ENCODE peak calls at places on chromosomes 7 and 10, in eight cellular contexts. A is RWPE2, G is left lung, M is H9, Z is uterus, O is right cardiac atrium, T is psoas muscle, B is heart right ventricle. H is an unnamed sample.

GRCh38 chr10:104067525-104067924 is 18.2 kb downstream of the COL17A1 start:
- DNase-seq in A (no peak), G (no peak), M (peak; percentile 68), Z (no peak), O (no peak), T (no peak), B (no peak), H (no peak)

GRCh38 chr7:45573636-45574470 is at the start of gene ADCY1:
- DNase-seq in A (no peak), G (peak; percentile 51), M (no peak), Z (no peak), O (peak; percentile 70), T (no peak), B (no peak), H (no peak)

GRCh38 chr7:142496545-142496991 is 238.7 kb upstream of the PRSS58 start:
- DNase-seq in A (no peak), G (no peak), M (no peak), Z (no peak), O (peak; percentile 42), T (no peak), B (no peak), H (no peak)

GRCh38 chr10:23994459-23995046 is 214.4 kb upstream of the KIAA1217 start:
- DNase-seq in A (no peak), G (no peak), M (peak; percentile 62), Z (peak; percentile 18), O (peak; percentile 74), T (peak; percentile 33), B (peak; percentile 61), H (peak; percentile 45)

GRCh38 chr10:5645944-5646617 is 20.3 kb downstream of the ASB13 start:
- DNase-seq in A (no peak), G (no peak), M (no peak), Z (no peak), O (peak; percentile 77), T (no peak), B (peak; percentile 57), H (no peak)

GRCh38 chr10:60032723-60033122 is 126.4 kb upstream of the CCDC6 start:
- DNase-seq in A (no peak), G (no peak), M (no peak), Z (no peak), O (peak; percentile 56), T (peak; percentile 24), B (peak; percentile 45), H (no peak)

GRCh38 chr10:87862644-87863101 is 660 bp downstream of the KLLN start:
- DNase-seq in A (no peak), G (no peak), M (no peak), Z (no peak), O (no peak), T (no peak), B (no peak), H (no peak)

GRCh38 chr7:96320437-96320836 is 1.5 kb downstream of the SLC25A13 start:
- DNase-seq in A (no peak), G (no peak), M (no peak), Z (no peak), O (no peak), T (no peak), B (no peak), H (no peak)

GRCh38 chr10:17201165-17202013 is at the start of gene TRDMT1:
- DNase-seq in A (peak; percentile 86), G (peak; percentile 96), M (peak; percentile 87), Z (peak; percentile 82), O (peak; percentile 95), T (peak; percentile 88), B (peak; percentile 90), H (peak; percentile 93)

GRCh38 chr7:44972562-44972961 is 6.3 kb downstream of the MYO1G start:
- DNase-seq in A (no peak), G (no peak), M (no peak), Z (no peak), O (no peak), T (no peak), B (no peak), H (peak; percentile 21)

DNA sequence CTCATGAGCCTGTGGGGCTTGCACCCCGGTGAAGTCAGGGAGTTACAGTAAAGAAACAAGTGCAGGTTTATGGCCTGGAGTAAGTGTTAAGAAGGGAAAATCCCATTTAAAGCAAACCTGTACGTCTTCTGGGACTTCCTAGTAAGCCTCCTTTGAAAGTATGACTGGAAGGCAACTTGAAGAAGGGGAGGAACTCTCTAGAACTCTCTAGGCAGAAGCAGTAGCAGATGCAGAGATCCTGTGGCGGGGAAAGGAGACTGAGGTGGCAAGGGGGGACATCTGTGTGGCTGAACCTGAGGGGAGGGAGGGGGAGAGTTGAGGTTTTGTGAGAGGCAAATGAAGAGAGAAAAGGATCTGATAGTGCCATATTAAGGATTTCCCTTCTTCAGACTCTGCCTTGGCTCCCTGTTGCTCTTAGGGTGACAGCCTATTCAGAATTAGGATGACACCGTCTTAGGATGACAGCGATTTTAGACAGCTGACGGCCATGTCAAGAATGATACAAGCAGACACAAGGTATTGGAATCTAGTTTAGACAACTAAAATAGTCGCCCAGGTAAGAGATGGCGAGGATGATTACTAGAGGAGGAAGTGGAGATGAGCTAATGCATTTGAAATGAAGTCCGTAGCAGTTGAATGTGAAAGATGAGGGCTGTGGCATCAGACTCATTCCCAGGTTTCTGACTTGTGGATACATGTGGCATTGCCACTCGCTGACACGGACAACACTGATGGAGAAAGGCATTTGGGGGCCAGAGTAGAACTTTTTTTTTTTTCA is 29.0 kb downstream of the CUL1 start:
- DNase-seq in A (no peak), G (no peak), M (no peak), Z (no peak), O (no peak), T (no peak), B (no peak), H (no peak)
- H3K4me1 ChIP-seq in A (peaks cover 4% of the 10 kb centered on the region), G (peaks cover 1% of the 10 kb centered on the region), M (no peaks in the 10 kb centered on the region), Z (peaks cover 2% of the 10 kb centered on the region), O (peaks cover 13% of the 10 kb centered on the region), T (peaks cover 63% of the 10 kb centered on the region), B (peaks cover 56% of the 10 kb centered on the region), H (peaks cover 5% of the 10 kb centered on the region)

GRCh38 chr10:124158592-124158991 is 65.2 kb upstream of the CHST15 start:
- DNase-seq in A (no peak), G (no peak), M (no peak), Z (no peak), O (no peak), T (no peak), B (no peak), H (no peak)

GRCh38 chr10:124156524-124157225 is 63.3 kb upstream of the CHST15 start:
- DNase-seq in A (no peak), G (no peak), M (peak; percentile 54), Z (no peak), O (peak; percentile 75), T (peak; percentile 36), B (no peak), H (peak; percentile 64)

GRCh38 chr10:124160176-124160575 is 66.8 kb upstream of the CHST15 start:
- DNase-seq in A (no peak), G (no peak), M (no peak), Z (no peak), O (no peak), T (no peak), B (no peak), H (no peak)

GRCh38 chr10:124155781-124156401 is 62.5 kb upstream of the CHST15 start:
- DNase-seq in A (no peak), G (no peak), M (no peak), Z (no peak), O (peak; percentile 80), T (no peak), B (peak; percentile 42), H (peak; percentile 72)

GRCh38 chr10:124157286-124157685 is 63.9 kb upstream of the CHST15 start:
- DNase-seq in A (no peak), G (no peak), M (no peak), Z (no peak), O (no peak), T (no peak), B (no peak), H (no peak)
- H3K4me1 ChIP-seq in A (peaks cover 12% of the 10 kb centered on the region), G (peaks cover 25% of the 10 kb centered on the region), M (peaks cover 7% of the 10 kb centered on the region), Z (peaks cover 4% of the 10 kb centered on the region), O (peaks cover 30% of the 10 kb centered on the region), T (peaks cover 28% of the 10 kb centered on the region), B (peaks cover 43% of the 10 kb centered on the region), H (peaks cover 11% of the 10 kb centered on the region)

GRCh38 chr7:81664304-81664703 is 105.5 kb downstream of the HGF start:
- DNase-seq in A (no peak), G (no peak), M (no peak), Z (no peak), O (no peak), T (no peak), B (no peak), H (no peak)
- H3K4me1 ChIP-seq in A (no peaks in the 10 kb centered on the region), G (no peaks in the 10 kb centered on the region), M (no peaks in the 10 kb centered on the region), Z (no peaks in the 10 kb centered on the region), O (no peaks in the 10 kb centered on the region), T (no peaks in the 10 kb centered on the region), B (no peaks in the 10 kb centered on the region), H (peaks cover 3% of the 10 kb centered on the region)

GRCh38 chr7:50376056-50376455 is 71.5 kb downstream of the IKZF1 start:
- DNase-seq in A (no peak), G (no peak), M (no peak), Z (no peak), O (no peak), T (no peak), B (no peak), H (no peak)

GRCh38 chr7:50382455-50382854 is 67.7 kb downstream of the FIGNL1 start:
- DNase-seq in A (no peak), G (no peak), M (peak; percentile 51), Z (no peak), O (no peak), T (no peak), B (no peak), H (no peak)

GRCh38 chr7:50377356-50377755 is 72.8 kb downstream of the FIGNL1 start:
- DNase-seq in A (no peak), G (no peak), M (no peak), Z (no peak), O (no peak), T (no peak), B (no peak), H (no peak)

GRCh38 chr7:50379082-50379481 is 71.1 kb downstream of the FIGNL1 start:
- DNase-seq in A (peak; percentile 88), G (no peak), M (peak; percentile 90), Z (no peak), O (no peak), T (no peak), B (no peak), H (no peak)

DNA sequence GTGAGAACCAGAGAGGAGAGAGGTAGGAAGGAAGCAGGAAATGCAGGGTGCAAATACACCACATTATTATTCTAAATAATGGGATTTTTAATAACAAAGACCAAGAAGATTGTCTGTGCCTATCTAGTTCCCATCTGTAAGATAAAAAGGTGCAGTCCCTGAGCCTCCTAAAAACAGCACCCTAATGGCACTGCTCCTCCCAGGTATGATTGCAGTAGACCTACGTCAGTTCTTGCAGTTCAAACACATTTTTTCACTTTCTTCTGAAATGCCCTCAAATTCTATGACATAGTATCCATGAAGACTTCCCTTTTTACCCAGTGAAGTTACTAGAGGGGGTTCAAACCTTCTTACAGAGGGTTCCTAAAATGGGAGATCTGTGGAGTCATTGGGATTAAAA is 70.6 kb downstream of the FIGNL1 start:
- DNase-seq in A (no peak), G (no peak), M (no peak), Z (no peak), O (no peak), T (no peak), B (no peak), H (no peak)
- H3K4me1 ChIP-seq in A (peaks cover 5% of the 10 kb centered on the region), G (no peaks in the 10 kb centered on the region), M (peaks cover 12% of the 10 kb centered on the region), Z (no peaks in the 10 kb centered on the region), O (no peaks in the 10 kb centered on the region), T (no peaks in the 10 kb centered on the region), B (no peaks in the 10 kb centered on the region), H (no peaks in the 10 kb centered on the region)

GRCh38 chr10:79056361-79056735 is 12.4 kb upstream of the ZMIZ1 start:
- DNase-seq in A (peak; percentile 23), G (no peak), M (no peak), Z (peak; percentile 7), O (no peak), T (no peak), B (no peak), H (peak; percentile 21)
- H3K4me1 ChIP-seq in A (peaks cover 3% of the 10 kb centered on the region), G (no peaks in the 10 kb centered on the region), M (peaks cover 8% of the 10 kb centered on the region), Z (no peaks in the 10 kb centered on the region), O (no peaks in the 10 kb centered on the region), T (no peaks in the 10 kb centered on the region), B (peaks cover 13% of the 10 kb centered on the region), H (no peaks in the 10 kb centered on the region)